ENCODE peak calls at places on chromosomes 11 and 22, in nine cellular contexts. I, D, H, C, F, T, L, S and Z are unnamed samples.

GRCh38 chr22:26047516-26047915 is 121.7 kb upstream of the SEZ6L start:
- DNase-seq in S (no peak), T (no peak), D (no peak), F (no peak), I (no peak), L (no peak), C (no peak), H (no peak), Z (no peak)

GRCh38 chr22:48778308-48779195 is 1049.1 kb downstream of the BRD1 start:
- DNase-seq in L (peak), H (no peak), D (no peak), T (no peak), I (no peak), S (no peak), C (no peak), F (no peak), Z (no peak)

GRCh38 chr22:31173386-31174145 is 13.6 kb downstream of the RNF185 start:
- DNase-seq in S (no peak), T (no peak), I (no peak), C (peak), L (no peak), H (no peak), D (peak), F (no peak), Z (peak)

GRCh38 chr11:34208266-34209135 is 103.1 kb downstream of the NAT10 start:
- DNase-seq in L (no peak), H (no peak), C (peak), S (no peak), I (no peak), T (no peak), D (peak), F (no peak), Z (no peak)

GRCh38 chr22:38957046-38957770 is at the start of gene APOBEC3A:
- DNase-seq in S (no peak), T (peak), I (no peak), F (no peak), D (no peak), C (no peak), H (peak), L (no peak), Z (no peak)

GRCh38 chr22:47295226-47295901 is 532.9 kb downstream of the TBC1D22A start:
- DNase-seq in L (no peak), I (no peak), F (no peak), H (no peak), S (no peak), C (no peak), T (peak), D (no peak), Z (no peak)

GRCh38 chr11:6742260-6742659 is 29.5 kb downstream of the OR2AG2 start:
- DNase-seq in T (no peak), D (no peak), H (no peak), I (no peak), C (no peak), F (no peak), L (no peak), S (no peak), Z (no peak)

GRCh38 chr22:45915151-45915550 is 61.8 kb downstream of the WNT7B start:
- DNase-seq in L (no peak), F (no peak), H (no peak), T (no peak), S (no peak), D (no peak), I (no peak), C (no peak), Z (no peak)

GRCh38 chr11:91265946-91266345 is 958.7 kb upstream of the FAT3 start:
- DNase-seq in S (no peak), T (no peak), H (no peak), L (no peak), D (no peak), F (no peak), I (no peak), C (no peak), Z (no peak)

GRCh38 chr22:49928185-49928495 is 9.7 kb downstream of the CRELD2 start:
- DNase-seq in T (no peak), S (no peak), L (no peak), F (no peak), D (no peak), H (no peak), C (no peak), I (no peak), Z (no peak)

GRCh38 chr11:46170797-46171196 is 49.5 kb upstream of the PHF21A start:
- DNase-seq in D (no peak), I (no peak), L (no peak), S (no peak), T (no peak), F (no peak), H (no peak), C (no peak), Z (no peak)

GRCh38 chr11:48019597-48019996 is 39.2 kb downstream of the PTPRJ start:
- DNase-seq in I (no peak), D (no peak), L (no peak), S (no peak), H (no peak), F (no peak), C (no peak), T (peak), Z (no peak)
- TF ChIP-seq POLR2A in I (no peak), D (no peak), L (no peak), S (no peak), H (no peak), F (no peak), C (no peak), T (no peak), Z (no peak)

DNA sequence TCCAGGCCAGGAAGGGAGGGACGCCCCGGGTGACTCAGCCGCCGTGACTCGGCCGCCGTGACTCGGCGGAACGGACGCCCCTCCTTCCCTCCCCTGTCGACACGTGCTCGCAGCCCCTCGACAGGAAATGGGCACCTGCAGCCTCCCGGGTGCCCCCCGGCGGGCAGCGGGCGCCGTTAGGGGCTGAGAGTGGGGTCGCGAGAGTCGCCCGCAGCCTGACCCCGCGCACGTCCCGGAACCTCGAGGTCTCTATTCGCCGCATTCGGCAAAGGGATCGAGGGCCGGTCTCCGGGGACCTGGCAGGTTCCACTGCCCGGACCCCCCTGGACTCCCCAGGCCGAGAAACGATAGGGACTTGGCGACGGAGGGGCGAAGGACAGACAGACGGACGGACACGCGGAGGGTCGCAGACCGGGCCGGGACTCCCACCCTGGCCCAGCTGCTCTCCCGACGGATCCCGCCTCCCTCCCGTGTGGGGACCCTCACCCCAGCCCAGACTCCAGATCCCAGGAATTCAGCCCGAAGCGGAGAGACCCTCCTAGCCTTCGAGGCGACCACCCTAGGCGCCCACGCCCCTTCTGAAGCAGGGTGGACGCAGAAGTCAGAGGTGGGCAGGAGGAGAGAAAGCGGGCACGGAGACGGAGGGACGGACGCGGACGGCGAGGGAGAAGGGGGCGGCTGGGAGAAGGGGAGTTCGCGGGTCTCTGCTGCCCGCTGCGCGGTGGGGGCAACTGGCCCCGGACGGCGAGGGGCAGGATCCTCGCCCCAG is 648 bp downstream of the FOSL1 start:
- DNase-seq in S (no peak), L (no peak), T (peak), D (peak), F (peak), I (peak), C (peak), H (peak), Z (no peak)
- TF ChIP-seq POLR2A in S (no peak), L (no peak), T (no peak), D (peak), F (no peak), I (peak), C (peak), H (no peak), Z (no peak)

GRCh38 chr11:95678988-95679387 is 110.6 kb downstream of the FAM76B start:
- DNase-seq in T (no peak), L (no peak), D (no peak), F (no peak), C (no peak), S (no peak), I (no peak), H (no peak), Z (no peak)
- TF ChIP-seq POLR2A in T (no peak), L (no peak), D (no peak), F (no peak), C (no peak), S (no peak), I (no peak), H (no peak), Z (no peak)

GRCh38 chr11:66345316-66345649 is 379 bp upstream of the BRMS1 start:
- DNase-seq in H (no peak), C (no peak), F (no peak), S (no peak), I (no peak), T (no peak), L (no peak), D (no peak), Z (no peak)

GRCh38 chr11:66346476-66347424 is 679 bp downstream of the B4GAT1 start:
- DNase-seq in H (no peak), L (no peak), T (peak), C (no peak), F (no peak), D (no peak), S (no peak), I (peak), Z (no peak)

GRCh38 chr11:66349084-66349386 is 1.6 kb upstream of the B4GAT1 start:
- DNase-seq in S (no peak), C (no peak), I (no peak), F (no peak), D (no peak), T (no peak), L (no peak), H (no peak), Z (no peak)

GRCh38 chr11:66344550-66345315 is at the start of gene BRMS1:
- DNase-seq in D (peak), H (peak), F (peak), C (peak), S (peak), I (peak), T (peak), L (peak), Z (peak)

GRCh38 chr11:66347425-66348276 is at the start of gene B4GAT1:
- DNase-seq in D (peak), L (peak), T (peak), I (peak), H (peak), C (peak), F (peak), S (peak), Z (no peak)
- TF ChIP-seq POLR2A in D (peak), L (peak), T (no peak), I (peak), H (peak), C (peak), F (peak), S (no peak), Z (peak)

DNA sequence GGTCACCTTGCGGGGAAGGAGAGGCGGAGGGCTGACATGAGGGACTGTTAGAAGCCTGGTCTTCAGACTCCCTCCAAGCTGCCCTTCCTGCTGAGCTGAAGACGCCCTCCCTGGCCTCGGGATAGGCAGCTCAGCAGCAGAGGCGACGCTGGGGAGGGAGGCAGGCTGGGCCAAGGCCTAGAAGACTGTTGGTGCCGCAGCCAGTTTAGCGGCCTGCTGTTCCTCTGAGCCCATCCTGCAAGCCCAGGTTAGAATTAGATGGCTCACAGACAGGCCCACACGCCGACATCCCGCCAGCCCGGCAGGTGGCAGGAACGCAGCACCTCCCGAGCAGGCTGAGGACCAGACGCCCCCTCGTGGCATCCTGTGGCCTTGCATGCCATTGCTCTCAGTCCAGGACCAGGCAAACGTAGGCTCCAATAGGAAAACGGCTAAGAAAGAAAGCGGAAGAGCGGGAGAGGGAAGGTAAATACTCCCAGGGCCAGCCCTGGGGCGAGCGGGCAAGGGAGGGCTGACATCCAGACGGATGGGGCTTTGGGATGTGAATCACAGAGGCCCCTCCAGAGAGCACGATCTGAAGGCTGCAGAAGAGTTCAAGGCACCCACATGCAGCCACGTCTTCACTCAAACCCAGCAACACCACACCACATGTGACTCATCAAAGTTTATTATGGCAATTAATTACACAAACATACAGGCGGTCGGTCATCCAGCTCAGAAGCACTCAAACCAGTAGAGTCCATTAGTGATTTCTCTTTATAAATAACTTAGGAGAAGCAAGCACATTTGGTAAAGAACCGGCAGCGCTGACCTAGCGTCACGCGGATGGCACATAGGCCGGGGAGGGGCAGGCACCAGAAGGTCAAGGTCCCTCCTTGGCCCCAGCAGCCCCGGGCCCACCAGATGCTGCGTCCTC is 27.6 kb downstream of the CD5 start:
- DNase-seq in C (peak), S (peak), I (peak), T (peak), L (peak), D (peak), H (peak), F (peak), Z (peak)
- TF ChIP-seq POLR2A in C (peak), S (no peak), I (no peak), T (no peak), L (peak), D (no peak), H (no peak), F (no peak), Z (no peak)

DNA sequence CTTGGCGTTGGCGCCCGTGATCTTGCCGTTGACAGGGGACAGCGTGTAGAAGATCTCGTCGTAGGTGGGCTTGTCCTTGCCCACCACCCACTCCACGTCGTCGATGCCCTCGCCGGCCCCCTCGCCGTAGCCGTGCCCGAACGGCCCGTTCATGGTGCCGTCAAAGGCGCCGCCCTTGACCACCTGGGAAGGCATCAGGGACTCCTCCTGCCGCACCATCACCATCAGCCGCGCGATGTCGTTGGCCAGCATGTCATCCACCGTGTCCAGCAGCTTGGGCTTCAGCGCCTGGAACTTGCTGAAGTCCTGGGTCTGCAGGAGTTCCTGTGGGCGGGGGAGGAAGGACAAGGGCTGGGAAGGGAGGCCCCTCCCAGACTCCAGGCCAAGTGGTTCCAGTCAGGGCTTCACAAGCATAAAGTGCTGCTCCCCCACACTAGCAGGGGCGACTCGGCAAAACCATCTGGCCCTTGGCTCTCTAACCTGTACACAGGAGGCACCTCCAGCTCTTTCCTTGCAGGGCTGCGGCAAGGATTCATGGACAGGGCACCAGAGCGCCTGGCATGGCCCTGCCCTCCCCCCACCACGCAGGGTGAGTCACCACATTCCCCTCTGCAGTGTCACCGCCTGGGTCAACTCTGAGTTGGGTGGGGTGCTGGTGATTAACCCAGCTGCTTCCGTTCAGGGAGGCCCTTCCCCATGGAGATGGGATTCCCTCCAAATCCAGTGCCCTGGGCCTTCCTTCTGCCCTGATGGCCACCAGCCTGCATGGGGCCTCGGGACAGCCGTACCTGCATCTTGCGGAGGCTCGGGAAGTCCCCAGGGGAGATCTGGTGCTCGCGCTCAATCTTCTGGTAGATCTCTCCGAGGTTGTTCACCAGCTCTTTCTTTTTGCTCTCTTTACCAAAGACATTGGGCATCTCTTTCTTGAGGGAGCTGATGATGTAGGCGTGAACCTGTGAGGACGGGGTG is 10.4 kb upstream of the CDC42BPG start:
- DNase-seq in L (peak), S (peak), I (peak), C (peak), T (peak), D (peak), F (peak), H (peak), Z (peak)
- TF ChIP-seq POLR2A in L (no peak), S (no peak), I (no peak), C (no peak), T (no peak), D (no peak), F (no peak), H (no peak), Z (no peak)